ENCODE peak calls at places on chromosomes 12 and 14, in five cellular contexts. One of them, this sample, is unnamed.

GRCh38 chr12:101740566-101740965 is 1.3 kb upstream of the SYCP3 start:
- DNase-seq in H1: no peak
- DNase-seq in K562: no peak
- DNase-seq in endothelial cell of umbilical vein: no peak
- DNase-seq in HepG2: no peak
- DNase-seq in this sample: no peak

GRCh38 chr12:49138587-49138986 is 7.4 kb upstream of the TUBA1B start:
- DNase-seq in H1: no peak
- DNase-seq in K562: peak; percentile 32
- DNase-seq in endothelial cell of umbilical vein: no peak
- DNase-seq in HepG2: no peak
- DNase-seq in this sample: no peak

GRCh38 chr12:62660763-62661162 is 194.1 kb downstream of the MON2 start:
- DNase-seq in H1: no peak
- DNase-seq in K562: no peak
- DNase-seq in endothelial cell of umbilical vein: peak; percentile 84
- DNase-seq in HepG2: no peak
- DNase-seq in this sample: peak; percentile 14

GRCh38 chr12:15928345-15928744 is 17.2 kb downstream of the DERA start:
- DNase-seq in H1: no peak
- DNase-seq in K562: no peak
- DNase-seq in endothelial cell of umbilical vein: peak; percentile 59
- DNase-seq in HepG2: peak; percentile 24
- DNase-seq in this sample: peak; percentile 42

GRCh38 chr12:88496429-88497190 is 83.7 kb downstream of the KITLG start:
- DNase-seq in H1: no peak
- DNase-seq in K562: no peak
- DNase-seq in endothelial cell of umbilical vein: no peak
- DNase-seq in HepG2: no peak
- DNase-seq in this sample: no peak

GRCh38 chr12:12224240-12224940 is 42.5 kb downstream of the LRP6 start:
- DNase-seq in H1: no peak
- DNase-seq in K562: no peak
- DNase-seq in endothelial cell of umbilical vein: no peak
- DNase-seq in HepG2: no peak
- DNase-seq in this sample: no peak

GRCh38 chr12:89019439-89020120 is 332.7 kb downstream of the DUSP6 start:
- DNase-seq in H1: peak; percentile 41
- DNase-seq in K562: peak; percentile 26
- DNase-seq in endothelial cell of umbilical vein: peak; percentile 95
- DNase-seq in HepG2: peak; percentile 78
- DNase-seq in this sample: peak; percentile 88

GRCh38 chr12:130970165-130970907 is 16.6 kb downstream of the ADGRD1 start:
- DNase-seq in H1: no peak
- DNase-seq in K562: no peak
- DNase-seq in endothelial cell of umbilical vein: no peak
- DNase-seq in HepG2: no peak
- DNase-seq in this sample: no peak

GRCh38 chr12:109174468-109174867 is 58.1 kb downstream of the ACACB start:
- DNase-seq in H1: no peak
- DNase-seq in K562: no peak
- DNase-seq in endothelial cell of umbilical vein: no peak
- DNase-seq in HepG2: no peak
- DNase-seq in this sample: no peak

GRCh38 chr12:103928736-103929050 is 1.5 kb upstream of the HSP90B1 start:
- DNase-seq in H1: no peak
- DNase-seq in K562: no peak
- DNase-seq in endothelial cell of umbilical vein: no peak
- DNase-seq in HepG2: no peak
- DNase-seq in this sample: no peak

GRCh38 chr14:35336171-35337073 is 44.2 kb downstream of the PSMA6 start:
- DNase-seq in H1: no peak
- DNase-seq in K562: peak; percentile 62
- DNase-seq in endothelial cell of umbilical vein: peak; percentile 86
- DNase-seq in HepG2: peak; percentile 99
- DNase-seq in this sample: peak; percentile 98

GRCh38 chr12:116687888-116688287 is 50.0 kb downstream of the SPRING1 start:
- DNase-seq in H1: peak; percentile 76
- DNase-seq in K562: peak; percentile 67
- DNase-seq in endothelial cell of umbilical vein: peak; percentile 28
- DNase-seq in HepG2: peak; percentile 44
- DNase-seq in this sample: peak; percentile 46

GRCh38 chr14:64117671-64118402 is 176.3 kb downstream of the ESR2 start:
- DNase-seq in H1: no peak
- DNase-seq in K562: no peak
- DNase-seq in endothelial cell of umbilical vein: no peak
- DNase-seq in HepG2: no peak
- DNase-seq in this sample: peak; percentile 19

GRCh38 chr12:6341439-6342139 is at the start of gene TNFRSF1A:
- DNase-seq in H1: no peak
- DNase-seq in K562: peak; percentile 61
- DNase-seq in endothelial cell of umbilical vein: peak; percentile 70
- DNase-seq in HepG2: peak; percentile 65
- DNase-seq in this sample: peak; percentile 84

GRCh38 chr14:77222546-77223225 is 41.1 kb downstream of the TMEM63C start:
- DNase-seq in H1: peak; percentile 31
- DNase-seq in K562: no peak
- DNase-seq in endothelial cell of umbilical vein: no peak
- DNase-seq in HepG2: no peak
- DNase-seq in this sample: no peak

GRCh38 chr14:46769292-46769691 is 117.7 kb upstream of the RPL10L start:
- DNase-seq in H1: no peak
- DNase-seq in K562: no peak
- DNase-seq in endothelial cell of umbilical vein: no peak
- DNase-seq in HepG2: no peak
- DNase-seq in this sample: no peak

DNA sequence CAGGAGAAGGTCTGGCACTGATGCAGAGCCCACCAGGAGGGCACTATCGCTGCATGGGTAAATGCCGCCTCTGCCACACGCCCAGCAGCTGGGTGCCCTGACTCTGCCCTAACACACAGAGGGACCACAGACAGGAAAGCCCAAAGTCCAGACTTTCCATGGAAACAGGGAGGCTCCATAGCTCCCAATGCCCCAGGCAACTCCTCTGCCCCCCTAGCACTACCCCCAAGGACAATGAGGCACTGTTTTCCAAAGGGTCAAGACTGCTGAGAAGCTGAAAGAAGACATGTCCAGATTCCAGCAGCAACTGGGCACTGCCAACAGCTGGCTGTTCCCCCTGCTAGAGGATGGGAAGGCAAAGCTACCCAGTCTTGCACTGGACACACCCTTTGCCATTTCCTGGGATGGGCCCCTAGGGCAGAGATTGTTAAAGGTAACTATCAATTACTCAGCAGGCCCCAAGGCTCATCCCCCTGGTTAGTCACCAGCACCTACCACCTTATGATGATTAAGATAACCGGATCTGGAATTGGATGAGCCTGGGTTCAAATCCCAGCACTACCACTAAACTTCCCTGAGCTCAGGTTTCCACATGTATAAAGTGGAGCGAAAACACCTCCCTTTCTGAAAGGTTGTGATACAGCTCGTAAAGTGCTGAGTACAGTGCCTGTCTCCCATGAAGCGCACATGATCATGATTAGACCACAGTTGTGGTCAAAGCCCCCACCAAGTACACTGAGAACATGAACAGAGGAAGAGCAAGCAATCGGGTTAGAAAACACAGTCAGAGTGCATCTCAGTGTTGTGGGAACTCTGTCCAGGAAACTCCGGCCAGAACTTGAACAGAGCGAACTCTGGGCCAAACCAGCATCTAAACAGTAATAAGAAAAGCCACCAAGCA is 3.3 kb downstream of the PXN start:
- DNase-seq in H1: no peak
- DNase-seq in K562: peak; percentile 46
- DNase-seq in endothelial cell of umbilical vein: peak; percentile 47
- DNase-seq in HepG2: no peak
- DNase-seq in this sample: peak; percentile 62
- TF ChIP-seq JUN in H1: no peak
- TF ChIP-seq JUN in K562: no peak
- TF ChIP-seq JUN in endothelial cell of umbilical vein: no peak
- TF ChIP-seq JUN in HepG2: no peak
- TF ChIP-seq JUN in this sample: no peak

DNA sequence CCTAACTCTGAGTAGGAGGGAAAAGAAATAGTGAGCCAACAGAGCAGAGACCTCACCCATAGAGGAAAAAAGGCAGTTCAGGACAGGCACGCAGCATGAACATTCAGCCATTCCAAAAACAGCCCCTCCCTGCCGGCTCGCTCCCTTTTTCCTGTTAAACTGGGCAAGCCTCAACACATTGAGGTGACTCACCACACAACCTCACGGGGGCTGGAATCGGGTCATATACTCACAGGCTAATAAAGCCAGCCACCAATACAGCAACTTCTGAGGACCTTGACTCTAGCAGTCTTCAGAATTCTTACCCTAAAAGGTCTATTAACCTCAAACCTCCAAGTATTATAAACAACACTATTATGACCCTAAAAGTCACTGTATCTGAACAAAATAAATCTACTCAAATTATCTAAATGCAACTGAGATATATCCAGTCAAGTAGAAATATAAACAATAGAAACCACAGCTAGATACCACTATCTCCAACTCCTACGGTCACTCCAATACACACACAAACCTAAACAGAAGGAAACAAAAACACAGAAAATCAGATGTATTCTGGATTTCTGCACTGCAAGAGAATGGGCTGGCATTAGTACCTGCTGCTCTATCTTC is 6.3 kb downstream of the YBX3 start:
- DNase-seq in H1: no peak
- DNase-seq in K562: no peak
- DNase-seq in endothelial cell of umbilical vein: peak; percentile 95
- DNase-seq in HepG2: no peak
- DNase-seq in this sample: peak; percentile 51
- H3K4me3 ChIP-seq in H1: no peak overlapping the region
- H3K4me3 ChIP-seq in K562: no peak overlapping the region
- H3K4me3 ChIP-seq in endothelial cell of umbilical vein: no peak overlapping the region
- H3K4me3 ChIP-seq in HepG2: no peak overlapping the region
- H3K4me3 ChIP-seq in this sample: peak overlapping the region; percentile 4

GRCh38 chr12:82756303-82756702 is 69.6 kb downstream of the TMTC2 start:
- DNase-seq in H1: no peak
- DNase-seq in K562: no peak
- DNase-seq in endothelial cell of umbilical vein: no peak
- DNase-seq in HepG2: no peak
- DNase-seq in this sample: no peak
- TF ChIP-seq JUN in H1: no peak
- TF ChIP-seq JUN in K562: no peak
- TF ChIP-seq JUN in endothelial cell of umbilical vein: no peak
- TF ChIP-seq JUN in HepG2: no peak
- TF ChIP-seq JUN in this sample: no peak

DNA sequence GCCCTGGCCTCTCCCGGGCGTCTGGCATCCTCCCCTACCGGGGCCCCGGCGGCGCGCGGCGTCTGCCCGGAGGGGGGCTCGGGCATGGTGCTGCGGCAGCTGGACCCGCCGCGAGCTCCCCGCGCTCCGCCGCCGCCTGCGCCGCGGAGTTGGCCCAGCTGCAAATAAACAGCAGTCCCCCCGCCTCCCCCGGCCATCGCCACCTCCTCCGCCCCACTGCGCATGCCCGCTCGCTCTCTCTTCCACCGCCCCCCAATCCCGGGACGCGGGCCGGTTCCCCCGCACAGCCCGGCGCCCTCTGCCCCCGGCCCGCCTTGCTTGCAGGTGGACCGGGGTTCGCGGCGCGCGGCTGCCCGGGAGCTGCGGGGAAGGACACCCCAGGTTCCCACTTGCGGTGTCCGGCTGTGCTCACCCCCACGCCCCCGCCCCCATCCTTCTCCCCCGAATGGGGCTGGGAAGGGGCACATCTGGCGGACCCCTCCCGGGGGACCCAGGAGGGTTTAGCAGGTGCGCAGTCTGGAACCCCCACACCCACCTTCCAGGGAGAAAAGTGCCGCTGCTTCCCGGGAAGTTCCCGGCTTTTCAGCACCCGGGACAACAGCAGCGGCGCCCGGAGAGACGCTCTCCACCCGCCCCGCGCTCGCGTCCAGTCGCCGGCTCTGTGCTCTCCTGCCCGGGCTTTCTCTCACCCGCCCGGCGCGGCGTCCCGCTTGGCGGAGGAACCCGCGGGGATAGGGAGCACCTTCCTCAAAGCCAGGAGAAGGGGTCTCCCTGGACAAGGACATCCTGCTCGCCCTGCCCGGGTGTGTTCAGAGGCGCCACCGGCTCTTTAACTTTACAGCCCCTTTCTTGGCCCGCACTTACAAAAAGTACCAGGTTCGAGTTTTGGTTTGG is at the start of gene TMTC1:
- DNase-seq in H1: peak; percentile 34
- DNase-seq in K562: no peak
- DNase-seq in endothelial cell of umbilical vein: peak; percentile 69
- DNase-seq in HepG2: no peak
- DNase-seq in this sample: no peak
- H3K4me3 ChIP-seq in H1: peak within 1 kb of the TSS; percentile 47
- H3K4me3 ChIP-seq in K562: no peak within 1 kb of the TSS
- H3K4me3 ChIP-seq in endothelial cell of umbilical vein: peak within 1 kb of the TSS; percentile 71
- H3K4me3 ChIP-seq in HepG2: peak within 1 kb of the TSS; percentile 56
- H3K4me3 ChIP-seq in this sample: peak within 1 kb of the TSS; percentile 78

GRCh38 chr14:22887260-22887989 is 4.4 kb downstream of the REM2 start:
- DNase-seq in H1: no peak
- DNase-seq in K562: peak; percentile 49
- DNase-seq in endothelial cell of umbilical vein: no peak
- DNase-seq in HepG2: no peak
- DNase-seq in this sample: peak; percentile 91
- TF ChIP-seq JUN in H1: no peak
- TF ChIP-seq JUN in K562: no peak
- TF ChIP-seq JUN in endothelial cell of umbilical vein: no peak
- TF ChIP-seq JUN in HepG2: no peak
- TF ChIP-seq JUN in this sample: no peak

GRCh38 chr12:54654926-54655325 is 6.8 kb upstream of the DCD start:
- DNase-seq in H1: no peak
- DNase-seq in K562: no peak
- DNase-seq in endothelial cell of umbilical vein: no peak
- DNase-seq in HepG2: no peak
- DNase-seq in this sample: no peak
- H3K4me3 ChIP-seq in H1: no peak overlapping the region
- H3K4me3 ChIP-seq in K562: no peak overlapping the region
- H3K4me3 ChIP-seq in endothelial cell of umbilical vein: no peak overlapping the region
- H3K4me3 ChIP-seq in HepG2: no peak overlapping the region
- H3K4me3 ChIP-seq in this sample: no peak overlapping the region

GRCh38 chr14:104404922-104405321 is 174.6 kb upstream of the C14orf180 start:
- DNase-seq in H1: no peak
- DNase-seq in K562: no peak
- DNase-seq in endothelial cell of umbilical vein: no peak
- DNase-seq in HepG2: no peak
- DNase-seq in this sample: no peak
- TF ChIP-seq JUN in H1: no peak
- TF ChIP-seq JUN in K562: no peak
- TF ChIP-seq JUN in endothelial cell of umbilical vein: no peak
- TF ChIP-seq JUN in HepG2: no peak
- TF ChIP-seq JUN in this sample: no peak

This sample was measured in A549.